ENCODE peak calls at places on chromosomes 7 and 10, in seven cellular contexts. P is CD8-positive, alpha-beta memory T cell; U is hepatocyte; Z is CD8-positive, alpha-beta T cell; Y is RWPE2; B is cardiac muscle cell; R is fibroblast of lung. Q is an unnamed sample. For H3K4me1, the result is how much of the 10 kb centered on the place peaks cover.

GRCh38 chr7:102468416-102469350 is 3.9 kb downstream of the LRWD1 start:
- DNase-seq in U (peak), Z (no peak), B (no peak), Y (peak), R (no peak), P (no peak), Q (no peak)

GRCh38 chr7:142870147-142870559 is 15.3 kb downstream of the EPHB6 start:
- DNase-seq in P (no peak), B (no peak), Y (no peak), R (no peak), Z (no peak), U (no peak), Q (no peak)

GRCh38 chr10:62136931-62137330 is 131.7 kb downstream of the RTKN2 start:
- DNase-seq in R (peak), U (no peak), B (no peak), Z (no peak), Y (no peak), P (no peak), Q (no peak)

GRCh38 chr10:117000580-117000979 is 4.4 kb downstream of the SHTN1 start:
- DNase-seq in R (peak), Y (no peak), B (no peak), P (no peak), U (no peak), Z (no peak), Q (no peak)

GRCh38 chr10:77526861-77527617 is 110.6 kb downstream of the KCNMA1 start:
- DNase-seq in B (peak), P (no peak), Y (no peak), Z (no peak), U (no peak), R (peak), Q (no peak)

GRCh38 chr7:27976531-27976930 is 204.1 kb downstream of the JAZF1 start:
- DNase-seq in P (no peak), B (no peak), Z (no peak), Y (no peak), U (no peak), R (no peak), Q (no peak)

GRCh38 chr7:150368884-150369739 is 490 bp downstream of the REPIN1 start:
- DNase-seq in U (peak), P (peak), Z (peak), R (peak), Y (no peak), B (peak), Q (no peak)

GRCh38 chr7:27346531-27347260 is 104.1 kb downstream of the EVX1 start:
- DNase-seq in Y (peak), U (peak), R (peak), P (no peak), B (no peak), Z (no peak), Q (no peak)

GRCh38 chr7:127137146-127137545 is 115.6 kb downstream of the GRM8 start:
- DNase-seq in B (no peak), P (no peak), R (no peak), Z (no peak), U (no peak), Y (no peak), Q (no peak)

GRCh38 chr7:70380315-70381027 is 751.5 kb upstream of the GALNT17 start:
- DNase-seq in Z (no peak), Y (no peak), B (no peak), U (no peak), R (peak), P (no peak), Q (no peak)

GRCh38 chr7:129949292-129950133 is 3.2 kb downstream of the UBE2H start:
- DNase-seq in Z (no peak), U (peak), Y (no peak), P (no peak), B (peak), R (peak), Q (no peak)

GRCh38 chr10:69426376-69426727 is 9.6 kb upstream of the TACR2 start:
- DNase-seq in P (no peak), Y (no peak), Z (no peak), B (no peak), U (no peak), R (no peak), Q (no peak)

GRCh38 chr10:99958287-99958686 is 51.5 kb downstream of the DNMBP start:
- DNase-seq in Z (no peak), B (no peak), R (peak), P (no peak), U (no peak), Y (no peak), Q (no peak)

GRCh38 chr10:43595739-43596298 is 10.4 kb upstream of the ZNF485 start:
- DNase-seq in R (no peak), U (no peak), Z (no peak), B (no peak), Y (no peak), P (no peak), Q (no peak)

GRCh38 chr7:109745677-109746410 is 1176.2 kb downstream of the DNAJB9 start:
- DNase-seq in P (no peak), R (no peak), Y (no peak), Z (no peak), U (no peak), B (no peak), Q (no peak)

GRCh38 chr10:106711313-106711906 is 453.1 kb downstream of the SORCS1 start:
- DNase-seq in Z (no peak), U (peak), Y (no peak), B (peak), R (peak), P (no peak), Q (no peak)

GRCh38 chr10:91076991-91077548 is 143.4 kb upstream of the PCGF5 start:
- DNase-seq in P (no peak), R (no peak), Y (no peak), U (no peak), Z (no peak), B (no peak), Q (no peak)
- H3K27ac ChIP-seq in P (no peak), R (no peak), Y (no peak), U (peak), Z (no peak), B (no peak), Q (no peak)

GRCh38 chr10:86855503-86855902 is 99.1 kb downstream of the BMPR1A start:
- DNase-seq in Y (no peak), U (no peak), R (no peak), Z (no peak), B (no peak), P (no peak), Q (no peak)
- H3K4me1 ChIP-seq in Y (under half), U (under half), R (under half), Z (under half), B (under half), P (under half), Q (under half)

GRCh38 chr10:74672430-74672829 is 154.0 kb upstream of the KAT6B start:
- DNase-seq in Y (no peak), U (no peak), B (no peak), P (no peak), Z (no peak), R (no peak), Q (no peak)
- H3K27ac ChIP-seq in Y (no peak), U (no peak), B (no peak), P (no peak), Z (no peak), R (no peak), Q (no peak)

DNA sequence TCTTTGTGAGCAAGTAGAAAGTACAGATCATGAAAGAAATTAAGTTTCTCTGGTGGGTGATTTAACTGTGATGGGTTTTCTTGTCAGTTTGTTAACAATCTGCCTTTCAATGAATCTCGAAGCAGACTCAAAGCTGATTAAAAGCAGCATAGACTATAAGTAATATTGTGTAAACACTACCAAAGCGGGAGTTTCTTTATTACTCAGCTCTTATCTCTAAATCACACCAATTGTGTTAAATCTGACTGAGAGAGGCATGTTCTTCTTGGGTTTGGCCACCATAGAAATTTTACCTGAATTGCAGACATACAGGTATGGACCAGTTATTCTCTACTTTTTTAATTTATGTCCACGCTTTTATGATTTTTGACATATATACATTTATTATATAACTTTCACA is 65.2 kb downstream of the DKK1 start:
- DNase-seq in B (no peak), R (no peak), U (no peak), Y (no peak), Z (no peak), P (no peak), Q (no peak)
- H3K4me1 ChIP-seq in B (under half), R (under half), U (under half), Y (under half), Z (under half), P (under half), Q (under half)

GRCh38 chr7:51031791-51032484 is 249.2 kb upstream of the GRB10 start:
- DNase-seq in Y (no peak), B (no peak), Z (no peak), P (no peak), R (no peak), U (no peak), Q (no peak)
- H3K27ac ChIP-seq in Y (no peak), B (no peak), Z (no peak), P (no peak), R (no peak), U (no peak), Q (no peak)

GRCh38 chr10:104323085-104323484 is 15.2 kb downstream of the ITPRIP start:
- DNase-seq in Y (no peak), U (no peak), B (no peak), P (no peak), Z (no peak), R (no peak), Q (no peak)

GRCh38 chr10:104323721-104324686 is 14.3 kb downstream of the ITPRIP start:
- DNase-seq in R (no peak), Y (no peak), P (no peak), B (no peak), Z (no peak), U (no peak), Q (no peak)

GRCh38 chr10:104325436-104326430 is 12.5 kb downstream of the ITPRIP start:
- DNase-seq in R (no peak), Z (no peak), B (no peak), P (no peak), Y (no peak), U (no peak), Q (no peak)

GRCh38 chr10:104326991-104327610 is 11.2 kb downstream of the ITPRIP start:
- DNase-seq in Y (no peak), Z (no peak), U (no peak), P (no peak), B (no peak), R (peak), Q (no peak)

GRCh38 chr10:104324931-104325330 is 13.3 kb downstream of the ITPRIP start:
- DNase-seq in Y (no peak), U (no peak), P (no peak), Z (no peak), B (no peak), R (no peak), Q (no peak)
- H3K4me1 ChIP-seq in Y (half or more), U (under half), P (half or more), Z (half or more), B (under half), R (under half), Q (half or more)

DNA sequence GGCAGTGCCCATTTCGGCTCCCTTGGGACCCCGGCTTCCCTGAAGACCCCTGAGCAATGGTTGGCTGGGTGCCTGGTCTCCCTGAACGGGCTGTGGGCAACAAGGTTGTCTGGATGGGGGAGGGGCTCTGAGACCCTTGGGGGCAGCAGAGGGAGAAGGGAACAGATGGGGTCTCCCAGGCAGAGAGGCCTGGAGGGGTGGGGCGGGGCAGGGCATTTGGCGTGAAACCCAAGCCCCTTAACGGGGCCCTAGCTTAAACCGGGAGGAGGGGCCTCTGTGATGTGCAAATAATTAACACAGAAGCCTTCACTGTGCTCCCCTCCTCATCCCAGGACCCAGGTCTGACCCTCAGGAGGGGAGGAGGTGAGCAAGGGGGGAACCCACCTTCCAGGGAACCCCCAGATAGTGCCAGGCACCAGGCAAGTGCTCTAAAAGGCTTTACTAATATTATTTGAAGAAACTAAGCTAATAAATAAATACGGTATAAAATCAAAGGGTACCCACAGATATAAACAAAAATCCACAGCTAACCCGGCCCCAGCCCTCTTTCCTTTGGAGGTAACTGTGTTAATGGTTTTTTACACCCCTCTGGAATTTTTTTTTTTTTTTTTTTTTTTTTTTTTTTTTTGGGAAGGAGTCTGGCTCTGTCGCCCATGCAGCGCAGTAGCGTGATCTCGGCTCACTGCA is 170.8 kb downstream of the RNF216 start:
- DNase-seq in R (no peak), U (no peak), P (no peak), Z (no peak), B (no peak), Y (no peak), Q (no peak)
- H3K27ac ChIP-seq in R (no peak), U (no peak), P (no peak), Z (no peak), B (no peak), Y (peak), Q (no peak)

DNA sequence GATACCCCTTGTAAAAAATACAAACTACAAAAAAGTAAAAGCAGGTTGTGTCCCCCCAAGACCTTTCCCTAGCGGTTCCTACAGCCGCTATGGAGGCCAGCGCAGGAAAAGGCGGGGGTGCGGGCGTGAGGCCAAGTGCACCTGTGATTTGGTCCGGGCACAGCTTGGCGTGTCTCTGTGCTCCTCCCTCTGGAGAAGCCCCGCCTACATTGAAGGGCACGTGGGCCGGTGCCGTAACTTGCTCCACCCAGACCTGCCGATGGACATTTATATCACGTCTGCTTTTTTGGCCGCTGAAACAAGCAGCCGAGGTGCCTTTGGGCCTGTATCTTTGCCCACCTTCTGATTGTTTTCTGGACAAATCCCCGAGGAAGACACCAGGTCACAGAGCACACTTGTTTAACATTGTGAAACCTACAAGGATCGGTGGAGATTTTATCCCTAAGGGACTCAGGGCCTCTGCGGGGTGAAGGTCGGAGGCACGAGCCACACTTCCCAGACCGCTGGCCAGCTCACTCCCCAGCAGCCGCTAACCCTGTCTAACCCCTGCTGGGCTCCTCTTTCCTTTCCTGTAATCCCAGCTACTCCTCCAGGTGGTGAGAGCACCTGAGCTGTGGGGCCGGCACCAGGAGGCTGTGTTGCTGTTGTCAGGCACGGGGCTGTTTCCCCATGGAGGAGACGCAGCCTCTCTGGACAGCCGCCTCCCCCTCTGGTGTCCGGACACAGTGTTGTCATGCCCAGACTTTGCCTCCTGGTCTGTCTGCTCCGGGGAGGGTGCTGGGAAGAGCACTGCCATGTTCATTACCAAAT is 18.8 kb upstream of the INPP5A start:
- DNase-seq in Y (peak), B (peak), R (no peak), P (no peak), Z (no peak), U (peak), Q (no peak)
- H3K4me1 ChIP-seq in Y (under half), B (half or more), R (under half), P (under half), Z (under half), U (half or more), Q (under half)

DNA sequence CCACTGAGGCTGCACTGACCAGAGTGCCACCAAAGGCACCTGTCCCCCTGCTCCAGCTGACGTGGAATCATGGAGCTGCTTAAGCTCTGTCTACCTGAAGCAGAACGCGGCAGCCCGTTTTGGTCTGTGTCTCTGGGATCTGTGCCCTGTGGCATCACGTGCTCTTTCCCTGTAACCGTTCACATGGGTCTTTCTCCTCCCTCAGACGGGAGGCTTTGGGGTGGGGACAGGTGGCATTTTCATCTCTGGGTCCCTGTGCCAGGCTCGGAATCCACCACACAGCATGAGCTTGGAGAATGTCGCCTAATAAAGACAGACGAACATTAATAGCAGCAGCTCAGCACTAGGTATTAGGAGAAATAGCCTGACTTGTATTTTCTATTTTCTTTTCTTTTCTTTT is 1.6 kb upstream of the ADAP1 start:
- DNase-seq in B (no peak), R (no peak), U (no peak), P (no peak), Y (peak), Z (no peak), Q (no peak)
- H3K27ac ChIP-seq in B (no peak), R (no peak), U (no peak), P (no peak), Y (no peak), Z (no peak), Q (no peak)